ENCODE peak calls at places on chromosomes 13 and 19, in four cellular contexts. T, I, E and B are unnamed samples.

GRCh38 chr19:47776568-47776967 is 1.9 kb upstream of the SELENOW start:
- DNase-seq in T (no peak), I (no peak), E (peak), B (no peak)

GRCh38 chr19:7605490-7606222 is 10.0 kb downstream of the CAMSAP3 start:
- DNase-seq in T (no peak), I (no peak), E (peak), B (no peak)

GRCh38 chr19:52638601-52639000 is 446 bp upstream of the ZNF83 start:
- DNase-seq in T (no peak), I (no peak), E (no peak), B (peak)

GRCh38 chr19:7159105-7159933 is 89.8 kb downstream of the ZNF557 start:
- DNase-seq in T (no peak), I (no peak), E (no peak), B (peak)

GRCh38 chr13:26837102-26837501 is 76.5 kb upstream of the GPR12 start:
- DNase-seq in T (no peak), I (no peak), E (no peak), B (no peak)

GRCh38 chr13:28423010-28423409 is 71.9 kb downstream of the FLT1 start:
- DNase-seq in T (no peak), I (no peak), E (no peak), B (no peak)

GRCh38 chr19:15934332-15935078 is at the start of gene CYP4F11:
- DNase-seq in T (no peak), I (no peak), E (peak), B (no peak)

GRCh38 chr19:30664358-30665058 is 292.3 kb downstream of the ZNF536 start:
- DNase-seq in T (no peak), I (no peak), E (peak), B (no peak)

GRCh38 chr13:91450913-91451312 is 52.5 kb downstream of the GPC5 start:
- DNase-seq in T (no peak), I (no peak), E (no peak), B (no peak)

GRCh38 chr19:17073869-17074627 is 1.2 kb downstream of the HAUS8 start:
- DNase-seq in T (no peak), I (no peak), E (no peak), B (no peak)

GRCh38 chr19:19276386-19276785 is 3.3 kb upstream of the TM6SF2 start:
- DNase-seq in T (no peak), I (peak), E (no peak), B (peak)

GRCh38 chr19:16113727-16114126 is 2.0 kb downstream of the RAB8A start:
- DNase-seq in T (no peak), I (no peak), E (no peak), B (no peak)

GRCh38 chr19:4807188-4807587 is 15.7 kb downstream of the FEM1A start:
- DNase-seq in T (no peak), I (no peak), E (no peak), B (no peak)

GRCh38 chr13:110616103-110617101 is 1.1 kb downstream of the NAXD start:
- DNase-seq in T (no peak), I (no peak), E (peak), B (no peak)

GRCh38 chr13:21466527-21466926 is 7.4 kb upstream of the ZDHHC20 start:
- DNase-seq in T (no peak), I (no peak), E (no peak), B (no peak)

DNA sequence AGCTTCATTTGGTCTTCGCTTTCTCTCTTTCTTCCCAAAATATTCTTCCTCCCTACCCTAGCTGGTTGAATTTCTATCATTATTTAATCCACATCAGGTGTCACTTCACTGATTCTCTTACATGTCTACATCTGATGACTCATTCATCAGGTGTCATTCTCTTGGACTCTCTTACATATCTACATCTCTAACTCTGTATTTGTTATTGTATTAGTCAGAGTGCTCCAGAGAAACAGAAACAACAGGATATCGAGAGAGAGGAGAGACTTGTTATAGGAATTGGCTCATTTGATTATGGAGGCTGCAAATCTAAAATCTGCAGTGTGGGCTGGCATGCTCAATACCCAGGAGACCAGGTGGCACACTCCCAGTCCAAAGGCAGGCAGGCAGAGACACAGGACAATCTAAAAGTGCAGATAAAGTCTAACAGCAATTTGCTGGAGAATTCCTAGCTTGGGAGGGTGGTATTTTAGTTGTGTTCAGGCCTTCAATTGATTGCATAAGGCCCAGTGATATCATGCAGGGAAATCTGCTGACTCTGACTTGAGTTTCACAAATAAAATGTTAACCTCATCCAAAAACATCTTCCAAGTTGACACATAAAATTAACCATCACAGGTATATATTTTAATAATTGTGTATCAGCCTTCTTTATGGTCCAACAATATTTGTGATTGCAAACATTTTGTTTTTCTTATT is 541.4 kb upstream of the SLITRK5 start:
- DNase-seq in T (no peak), I (no peak), E (peak), B (no peak)
- TF ChIP-seq CTCF in T (no peak), I (no peak), E (no peak), B (no peak)

DNA sequence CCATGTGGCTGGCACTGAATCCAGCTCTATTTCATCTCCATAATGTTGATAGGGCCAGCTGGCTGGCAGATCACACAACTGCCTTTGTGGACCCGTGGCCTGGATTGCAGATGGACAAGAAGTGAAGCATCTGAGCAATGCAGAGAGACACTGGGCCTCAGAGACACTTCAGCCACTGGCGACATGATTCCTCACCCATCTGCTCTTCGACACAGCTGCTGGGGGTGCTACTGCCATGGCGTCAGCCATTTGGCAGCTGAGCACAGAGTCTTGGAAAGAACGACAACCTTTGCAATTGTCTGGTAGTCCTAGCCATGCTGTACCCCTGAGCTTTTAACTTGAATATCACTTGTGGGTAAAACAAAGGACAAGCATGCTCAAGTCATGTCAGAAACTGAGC is 79.4 kb upstream of the MYO16 start:
- DNase-seq in T (no peak), I (no peak), E (no peak), B (no peak)
- TF ChIP-seq CTCF in T (no peak), I (no peak), E (no peak), B (no peak)

DNA sequence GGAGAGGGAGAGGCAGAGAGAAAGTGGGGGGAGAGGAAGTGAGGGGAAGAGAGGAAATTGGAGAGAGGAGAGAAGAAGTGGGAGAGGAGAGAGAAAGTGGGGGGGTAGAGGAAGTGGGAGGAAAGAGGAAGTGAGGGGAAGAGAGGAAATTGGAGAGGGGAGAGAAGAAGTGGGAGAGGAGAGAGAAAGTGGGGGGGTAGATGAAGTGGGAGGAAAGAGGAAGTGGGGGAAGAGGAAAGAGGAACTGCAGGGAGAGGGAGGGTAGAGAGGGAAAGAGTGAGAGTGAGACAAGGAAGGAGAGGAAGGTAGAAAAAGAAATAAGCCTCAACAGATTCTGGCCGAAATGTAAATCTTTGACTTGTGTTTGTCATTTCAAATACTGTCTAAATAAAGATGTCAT is 146.6 kb downstream of the KLF12 start:
- DNase-seq in T (no peak), I (no peak), E (no peak), B (no peak)
- TF ChIP-seq CTCF in T (no peak), I (no peak), E (no peak), B (no peak)

GRCh38 chr13:30274083-30274482 is 33.3 kb downstream of the KATNAL1 start:
- DNase-seq in T (no peak), I (no peak), E (no peak), B (no peak)

GRCh38 chr13:30266751-30267150 is 40.6 kb downstream of the KATNAL1 start:
- DNase-seq in T (no peak), I (no peak), E (no peak), B (no peak)

GRCh38 chr13:30268673-30269072 is 38.7 kb downstream of the KATNAL1 start:
- DNase-seq in T (no peak), I (no peak), E (no peak), B (no peak)
- TF ChIP-seq CTCF in T (no peak), I (no peak), E (no peak), B (no peak)

GRCh38 chr13:20182231-20182846 is 10.4 kb downstream of the GJB2 start:
- DNase-seq in T (peak), I (peak), E (peak), B (peak)

GRCh38 chr13:20181180-20181579 is 11.6 kb downstream of the GJB2 start:
- DNase-seq in T (no peak), I (no peak), E (no peak), B (no peak)

GRCh38 chr13:20186771-20187170 is 6.0 kb downstream of the GJB2 start:
- DNase-seq in T (no peak), I (no peak), E (no peak), B (no peak)

GRCh38 chr13:20188649-20189553 is 3.8 kb downstream of the GJB2 start:
- DNase-seq in T (no peak), I (no peak), E (no peak), B (no peak)

GRCh38 chr13:20185657-20186056 is 7.1 kb downstream of the GJB2 start:
- DNase-seq in T (no peak), I (no peak), E (no peak), B (no peak)
- TF ChIP-seq CTCF in T (no peak), I (no peak), E (no peak), B (no peak)

GRCh38 chr19:38839816-38840582 is 8.4 kb upstream of the ECH1 start:
- DNase-seq in T (no peak), I (no peak), E (no peak), B (no peak)

GRCh38 chr19:38840583-38840968 is 9.0 kb upstream of the ECH1 start:
- DNase-seq in T (no peak), I (no peak), E (no peak), B (no peak)

GRCh38 chr19:38838208-38838985 is 6.8 kb upstream of the ECH1 start:
- DNase-seq in T (no peak), I (no peak), E (peak), B (no peak)

GRCh38 chr19:38837656-38838121 is 6.1 kb upstream of the ECH1 start:
- DNase-seq in T (no peak), I (no peak), E (peak), B (no peak)

DNA sequence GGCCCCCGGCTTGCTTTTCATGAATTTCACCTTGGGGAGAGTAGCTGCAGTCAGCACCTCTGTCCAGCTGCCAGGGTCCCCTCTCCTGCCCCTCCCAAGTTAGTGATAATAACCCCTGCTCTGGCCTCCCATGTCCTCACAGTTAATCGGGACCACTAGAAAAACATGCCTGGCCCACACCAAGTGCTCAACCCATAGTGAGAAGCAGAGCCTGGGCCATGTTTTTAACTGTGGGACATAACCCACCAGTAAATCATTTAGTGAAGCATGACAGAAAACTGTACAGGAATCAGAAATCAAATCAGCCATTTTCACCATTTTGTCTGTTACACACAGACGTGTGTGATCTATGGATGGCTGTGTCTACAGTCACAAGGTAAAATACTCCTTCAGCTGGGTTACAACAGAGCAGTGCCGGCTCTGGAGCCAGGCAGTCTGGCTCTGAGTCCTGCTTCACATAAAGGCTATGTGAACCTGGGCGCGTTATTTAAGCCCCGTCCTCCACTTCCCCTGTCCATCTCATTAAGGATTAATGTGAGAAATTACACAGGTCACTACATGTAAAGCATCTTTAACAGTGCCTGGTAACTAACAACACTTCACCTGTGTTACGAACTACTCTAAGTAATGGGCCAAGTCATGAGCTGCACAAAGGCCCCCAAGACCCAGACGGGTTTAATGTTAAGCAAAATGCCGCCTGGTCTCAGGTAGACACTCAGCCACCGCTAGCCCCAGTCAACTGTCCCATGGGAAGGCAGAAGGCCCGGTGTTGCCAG is 7.6 kb upstream of the ECH1 start:
- DNase-seq in T (no peak), I (no peak), E (no peak), B (no peak)
- TF ChIP-seq CTCF in T (no peak), I (no peak), E (peak), B (no peak)

DNA sequence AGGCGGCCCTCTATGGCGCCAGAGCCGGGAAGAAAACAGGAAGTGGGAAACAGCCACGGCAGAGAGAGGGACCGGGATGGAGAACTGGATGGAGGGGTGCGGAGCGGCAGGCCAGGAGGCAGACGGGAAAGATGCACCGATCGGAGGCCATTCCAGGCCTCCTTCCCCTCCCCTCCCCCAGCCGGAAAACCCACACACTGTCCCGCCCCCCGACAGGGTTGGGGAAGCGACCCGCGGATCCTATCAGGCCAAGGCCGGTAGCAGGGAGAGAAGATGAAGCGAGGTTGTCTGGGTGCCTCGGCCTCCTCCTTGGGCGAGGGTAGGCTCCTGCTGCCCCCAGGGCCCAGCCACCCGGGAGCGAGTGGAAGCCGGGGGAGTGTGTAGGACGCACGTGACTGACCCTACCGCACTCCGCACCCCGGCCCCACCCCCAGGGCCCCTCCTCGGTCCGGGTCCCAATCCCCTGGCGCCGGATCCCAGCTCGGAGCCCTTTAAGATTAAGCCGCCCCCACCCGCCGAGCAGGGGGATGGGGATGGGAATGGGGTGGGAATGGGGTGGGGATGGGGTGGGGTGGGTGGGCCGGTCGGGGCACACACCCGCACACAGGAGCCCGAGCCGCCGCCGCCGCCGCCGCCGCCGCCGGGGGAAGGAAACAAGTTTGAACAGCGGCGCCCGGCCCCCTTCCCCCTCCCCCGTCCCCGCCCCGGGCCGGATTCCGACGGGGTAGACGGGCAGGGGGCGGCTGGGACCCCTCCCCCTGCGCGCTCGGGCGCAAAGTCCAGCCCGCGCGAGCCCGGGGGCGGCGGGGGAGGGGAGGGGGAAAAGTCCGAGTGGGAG is 1.5 kb downstream of the ERF start:
- DNase-seq in T (peak), I (no peak), E (peak), B (no peak)
- TF ChIP-seq CTCF in T (no peak), I (no peak), E (no peak), B (no peak)